ENCODE peak calls at places on chromosomes 11 and 22, in four cellular contexts. D, I, Q and M are unnamed samples.

GRCh38 chr11:85705805-85706204 is 19.8 kb upstream of the CCDC89 start:
- DNase-seq in D (no peak), I (no peak), Q (no peak), M (no peak)

GRCh38 chr11:47269002-47269828 is 718 bp upstream of the MADD start:
- DNase-seq in D (peak), I (peak), Q (peak), M (peak)

GRCh38 chr11:84719935-84720577 is 907.1 kb downstream of the DLG2 start:
- DNase-seq in D (no peak), I (no peak), Q (peak), M (peak)

GRCh38 chr11:35248558-35249323 is 109.8 kb downstream of the CD44 start:
- DNase-seq in D (no peak), I (no peak), Q (no peak), M (no peak)

GRCh38 chr11:113991170-113991569 is 16.3 kb downstream of the HTR3A start:
- DNase-seq in D (peak), I (peak), Q (peak), M (peak)

GRCh38 chr22:46883547-46883946 is 121.1 kb downstream of the TBC1D22A start:
- DNase-seq in D (no peak), I (no peak), Q (no peak), M (no peak)

GRCh38 chr22:45889539-45890350 is 87.2 kb downstream of the WNT7B start:
- DNase-seq in D (peak), I (no peak), Q (no peak), M (peak)

GRCh38 chr11:105618343-105618955 is 8.6 kb downstream of the GRIA4 start:
- DNase-seq in D (no peak), I (no peak), Q (no peak), M (no peak)

GRCh38 chr11:69484427-69485259 is 3.2 kb downstream of the LINC01488 start:
- DNase-seq in D (no peak), I (no peak), Q (peak), M (peak)

GRCh38 chr11:102603091-102603490 is 22.0 kb downstream of the MMP20 start:
- DNase-seq in D (no peak), I (no peak), Q (no peak), M (no peak)

GRCh38 chr11:33859306-33859705 is 32.6 kb downstream of the LMO2 start:
- DNase-seq in D (no peak), I (no peak), Q (no peak), M (no peak)

GRCh38 chr11:130462101-130462885 is 13.8 kb downstream of the ADAMTS15 start:
- DNase-seq in D (no peak), I (no peak), Q (no peak), M (no peak)

GRCh38 chr11:124961972-124962609 is 8.1 kb downstream of the CCDC15 start:
- DNase-seq in D (peak), I (peak), Q (no peak), M (no peak)

GRCh38 chr22:33000342-33001280 is 57.6 kb downstream of the SYN3 start:
- DNase-seq in D (peak), I (no peak), Q (peak), M (peak)

GRCh38 chr11:130448416-130449068 is at the start of gene ADAMTS15:
- DNase-seq in D (peak), I (peak), Q (peak), M (peak)

GRCh38 chr11:3021125-3021524 is 29.0 kb upstream of the NAP1L4 start:
- DNase-seq in D (peak), I (peak), Q (no peak), M (peak)

GRCh38 chr11:112513936-112514716 is 253.5 kb upstream of the PLET1 start:
- DNase-seq in D (no peak), I (no peak), Q (no peak), M (no peak)

GRCh38 chr11:55849037-55849436 is 10.5 kb downstream of the OR5D16 start:
- DNase-seq in D (no peak), I (no peak), Q (no peak), M (no peak)

GRCh38 chr11:67572747-67573419 is 10.7 kb upstream of the GSTP1 start:
- DNase-seq in D (peak), I (peak), Q (peak), M (peak)

GRCh38 chr11:93024376-93024775 is 54.9 kb downstream of the MTNR1B start:
- DNase-seq in D (no peak), I (no peak), Q (no peak), M (no peak)

GRCh38 chr22:40572976-40573375 is 63.5 kb downstream of the MRTFA start:
- DNase-seq in D (no peak), I (no peak), Q (no peak), M (no peak)

GRCh38 chr11:90218606-90219005 is 4.2 kb downstream of the CHORDC1 start:
- DNase-seq in D (no peak), I (no peak), Q (peak), M (peak)

GRCh38 chr11:45801723-45802315 is 3.1 kb upstream of the SLC35C1 start:
- DNase-seq in D (peak), I (no peak), Q (no peak), M (no peak)

GRCh38 chr11:40819230-40819629 is 640.2 kb downstream of the LRRC4C start:
- DNase-seq in D (no peak), I (no peak), Q (no peak), M (no peak)

GRCh38 chr11:83827940-83828554 is 541.9 kb upstream of the CCDC90B start:
- DNase-seq in D (peak), I (peak), Q (no peak), M (no peak)

GRCh38 chr11:6655020-6655789 is 404 bp downstream of the DCHS1 start:
- DNase-seq in D (peak), I (no peak), Q (peak), M (peak)

GRCh38 chr11:12675951-12676711 is 1.9 kb downstream of the TEAD1 start:
- DNase-seq in D (peak), I (peak), Q (no peak), M (no peak)

GRCh38 chr11:57278721-57279095 is 41.7 kb upstream of the APLNR start:
- DNase-seq in D (no peak), I (no peak), Q (no peak), M (no peak)